ENCODE peak calls at places on chromosomes 13 and 19, in ten cellular contexts. One of them, this sample, is unnamed.
A peak's percentile ranks its signal among the peaks of the same experiment; 100 is the strongest.

GRCh38 chr19:44142014-44142523 is 715 bp downstream of the ZNF234 start:
- DNase-seq in stomach: no peak
- DNase-seq in IMR-90: peak; percentile 42
- DNase-seq in pancreas: no peak
- DNase-seq in neuronal stem cell: no peak
- DNase-seq in SJSA1: no peak
- DNase-seq in thyroid gland: peak; percentile 3
- DNase-seq in heart left ventricle: no peak
- DNase-seq in hepatocyte: peak; percentile 16
- DNase-seq in aorta: no peak
- DNase-seq in this sample: no peak

GRCh38 chr19:48556163-48556562 is 4.2 kb downstream of the SULT2B1 start:
- DNase-seq in stomach: no peak
- DNase-seq in IMR-90: peak; percentile 69
- DNase-seq in pancreas: no peak
- DNase-seq in neuronal stem cell: no peak
- DNase-seq in SJSA1: no peak
- DNase-seq in thyroid gland: peak; percentile 55
- DNase-seq in heart left ventricle: no peak
- DNase-seq in hepatocyte: peak; percentile 82
- DNase-seq in aorta: no peak
- DNase-seq in this sample: no peak

GRCh38 chr19:48378194-48378570 is 13.2 kb downstream of the KDELR1 start:
- DNase-seq in stomach: no peak
- DNase-seq in IMR-90: no peak
- DNase-seq in pancreas: no peak
- DNase-seq in neuronal stem cell: no peak
- DNase-seq in SJSA1: no peak
- DNase-seq in thyroid gland: no peak
- DNase-seq in heart left ventricle: no peak
- DNase-seq in hepatocyte: no peak
- DNase-seq in aorta: no peak
- DNase-seq in this sample: no peak

GRCh38 chr13:51495300-51495699 is 42.5 kb upstream of the INTS6 start:
- DNase-seq in stomach: no peak
- DNase-seq in IMR-90: no peak
- DNase-seq in pancreas: no peak
- DNase-seq in neuronal stem cell: no peak
- DNase-seq in SJSA1: no peak
- DNase-seq in thyroid gland: peak; percentile 12
- DNase-seq in heart left ventricle: no peak
- DNase-seq in hepatocyte: no peak
- DNase-seq in aorta: no peak
- DNase-seq in this sample: no peak

GRCh38 chr19:15628236-15629002 is 12.3 kb upstream of the CYP4F3 start:
- DNase-seq in stomach: no peak
- DNase-seq in IMR-90: no peak
- DNase-seq in pancreas: no peak
- DNase-seq in neuronal stem cell: no peak
- DNase-seq in SJSA1: peak; percentile 34
- DNase-seq in thyroid gland: no peak
- DNase-seq in heart left ventricle: no peak
- DNase-seq in hepatocyte: no peak
- DNase-seq in aorta: no peak
- DNase-seq in this sample: no peak

GRCh38 chr13:48567521-48568331 is 34.8 kb upstream of the RCBTB2 start:
- DNase-seq in stomach: peak; percentile 43
- DNase-seq in IMR-90: no peak
- DNase-seq in pancreas: no peak
- DNase-seq in neuronal stem cell: no peak
- DNase-seq in SJSA1: no peak
- DNase-seq in thyroid gland: no peak
- DNase-seq in heart left ventricle: no peak
- DNase-seq in hepatocyte: peak; percentile 18
- DNase-seq in aorta: no peak
- DNase-seq in this sample: peak; percentile 62

GRCh38 chr19:13887529-13887928 is 10.6 kb downstream of the NANOS3 start:
- DNase-seq in stomach: no peak
- DNase-seq in IMR-90: peak; percentile 15
- DNase-seq in pancreas: no peak
- DNase-seq in neuronal stem cell: no peak
- DNase-seq in SJSA1: no peak
- DNase-seq in thyroid gland: no peak
- DNase-seq in heart left ventricle: no peak
- DNase-seq in hepatocyte: no peak
- DNase-seq in aorta: no peak
- DNase-seq in this sample: no peak

GRCh38 chr19:38173324-38174041 is 50.5 kb downstream of the DPF1 start:
- DNase-seq in stomach: peak; percentile 28
- DNase-seq in IMR-90: peak; percentile 36
- DNase-seq in pancreas: no peak
- DNase-seq in neuronal stem cell: no peak
- DNase-seq in SJSA1: no peak
- DNase-seq in thyroid gland: peak; percentile 60
- DNase-seq in heart left ventricle: peak; percentile 94
- DNase-seq in hepatocyte: no peak
- DNase-seq in aorta: peak; percentile 94
- DNase-seq in this sample: peak; percentile 71

GRCh38 chr19:41335467-41335866 is 18.3 kb downstream of the TGFB1 start:
- DNase-seq in stomach: no peak
- DNase-seq in IMR-90: no peak
- DNase-seq in pancreas: no peak
- DNase-seq in neuronal stem cell: no peak
- DNase-seq in SJSA1: no peak
- DNase-seq in thyroid gland: no peak
- DNase-seq in heart left ventricle: no peak
- DNase-seq in hepatocyte: no peak
- DNase-seq in aorta: no peak
- DNase-seq in this sample: no peak

GRCh38 chr19:5090780-5091575 is 122.1 kb downstream of the KDM4B start:
- DNase-seq in stomach: peak; percentile 42
- DNase-seq in IMR-90: peak; percentile 15
- DNase-seq in pancreas: peak; percentile 73
- DNase-seq in neuronal stem cell: peak; percentile 24
- DNase-seq in SJSA1: no peak
- DNase-seq in thyroid gland: peak; percentile 70
- DNase-seq in heart left ventricle: peak; percentile 73
- DNase-seq in hepatocyte: peak; percentile 87
- DNase-seq in aorta: no peak
- DNase-seq in this sample: peak; percentile 90

GRCh38 chr19:35977446-35978222 is 17.4 kb upstream of the SDHAF1 start:
- DNase-seq in stomach: no peak
- DNase-seq in IMR-90: no peak
- DNase-seq in pancreas: no peak
- DNase-seq in neuronal stem cell: no peak
- DNase-seq in SJSA1: no peak
- DNase-seq in thyroid gland: no peak
- DNase-seq in heart left ventricle: no peak
- DNase-seq in hepatocyte: no peak
- DNase-seq in aorta: no peak
- DNase-seq in this sample: no peak

GRCh38 chr13:113448545-113448884 is 4.8 kb downstream of the ADPRHL1 start:
- DNase-seq in stomach: peak; percentile 70
- DNase-seq in IMR-90: no peak
- DNase-seq in pancreas: peak; percentile 87
- DNase-seq in neuronal stem cell: no peak
- DNase-seq in SJSA1: no peak
- DNase-seq in thyroid gland: peak; percentile 33
- DNase-seq in heart left ventricle: peak; percentile 83
- DNase-seq in hepatocyte: no peak
- DNase-seq in aorta: no peak
- DNase-seq in this sample: peak; percentile 86

GRCh38 chr19:13742756-13743155 is 21.6 kb upstream of the MRI1 start:
- DNase-seq in stomach: no peak
- DNase-seq in IMR-90: peak; percentile 63
- DNase-seq in pancreas: no peak
- DNase-seq in neuronal stem cell: no peak
- DNase-seq in SJSA1: no peak
- DNase-seq in thyroid gland: no peak
- DNase-seq in heart left ventricle: no peak
- DNase-seq in hepatocyte: no peak
- DNase-seq in aorta: no peak
- DNase-seq in this sample: no peak

GRCh38 chr13:44759723-44760360 is 183.7 kb upstream of the TSC22D1 start:
- DNase-seq in stomach: peak; percentile 84
- DNase-seq in IMR-90: peak; percentile 54
- DNase-seq in pancreas: peak; percentile 83
- DNase-seq in neuronal stem cell: no peak
- DNase-seq in SJSA1: no peak
- DNase-seq in thyroid gland: peak; percentile 60
- DNase-seq in heart left ventricle: no peak
- DNase-seq in hepatocyte: peak; percentile 54
- DNase-seq in aorta: no peak
- DNase-seq in this sample: no peak

GRCh38 chr19:37817180-37817911 is 38.0 kb upstream of the ZNF573 start:
- DNase-seq in stomach: peak; percentile 33
- DNase-seq in IMR-90: peak; percentile 3
- DNase-seq in pancreas: peak; percentile 89
- DNase-seq in neuronal stem cell: peak; percentile 63
- DNase-seq in SJSA1: no peak
- DNase-seq in thyroid gland: peak; percentile 95
- DNase-seq in heart left ventricle: peak; percentile 93
- DNase-seq in hepatocyte: peak; percentile 78
- DNase-seq in aorta: peak; percentile 92
- DNase-seq in this sample: peak; percentile 95

DNA sequence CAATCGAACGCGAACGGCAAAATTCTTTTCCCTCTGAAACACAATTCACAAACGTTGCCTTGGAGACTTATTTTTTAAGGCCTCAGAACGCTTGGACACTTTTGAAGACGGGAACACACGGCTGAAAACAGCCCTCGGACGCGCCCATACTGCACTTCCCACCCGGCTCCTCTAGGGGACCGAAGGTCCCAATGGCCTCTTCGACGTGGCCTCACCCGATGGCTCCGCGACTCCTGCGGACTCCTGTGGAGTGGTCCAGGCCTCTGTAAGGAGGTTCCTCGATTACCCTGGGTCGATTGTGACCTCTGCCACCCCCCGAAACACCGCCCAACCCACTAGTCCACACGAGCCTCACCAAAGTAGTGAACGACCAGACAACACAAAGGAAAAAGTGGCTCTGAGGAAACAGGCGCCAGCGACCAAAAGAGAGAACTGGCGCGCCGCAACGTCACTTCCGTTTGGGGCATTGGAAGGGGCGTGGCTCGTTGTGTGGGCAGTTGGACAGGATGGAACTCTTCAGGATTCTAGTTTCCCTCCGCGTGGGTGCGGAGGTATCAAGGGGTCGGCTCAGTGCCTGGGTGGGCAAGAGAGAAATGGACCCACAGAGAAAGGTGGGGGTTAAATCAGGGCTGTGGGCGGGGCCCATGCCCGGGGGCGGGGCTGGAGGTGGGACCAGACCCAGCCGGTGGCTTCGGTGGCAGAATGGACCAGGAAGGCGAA is at the start of gene ZNF560:
- DNase-seq in stomach: no peak
- DNase-seq in IMR-90: peak; percentile 12
- DNase-seq in pancreas: no peak
- DNase-seq in neuronal stem cell: no peak
- DNase-seq in SJSA1: no peak
- DNase-seq in thyroid gland: no peak
- DNase-seq in heart left ventricle: no peak
- DNase-seq in hepatocyte: no peak
- DNase-seq in aorta: no peak
- DNase-seq in this sample: peak; percentile 23
- H3K4me3 ChIP-seq in stomach: no peak within 1 kb of the TSS
- H3K4me3 ChIP-seq in IMR-90: peak within 1 kb of the TSS; percentile 66
- H3K4me3 ChIP-seq in pancreas: no peak within 1 kb of the TSS
- H3K4me3 ChIP-seq in neuronal stem cell: no peak within 1 kb of the TSS
- H3K4me3 ChIP-seq in SJSA1: no peak within 1 kb of the TSS
- H3K4me3 ChIP-seq in thyroid gland: no peak within 1 kb of the TSS
- H3K4me3 ChIP-seq in heart left ventricle: no peak within 1 kb of the TSS
- H3K4me3 ChIP-seq in hepatocyte: no peak within 1 kb of the TSS
- H3K4me3 ChIP-seq in aorta: no peak within 1 kb of the TSS
- H3K4me3 ChIP-seq in this sample: peak within 1 kb of the TSS; percentile 10

GRCh38 chr13:109897988-109898623 is 111.7 kb upstream of the IRS2 start:
- DNase-seq in stomach: no peak
- DNase-seq in IMR-90: no peak
- DNase-seq in pancreas: no peak
- DNase-seq in neuronal stem cell: no peak
- DNase-seq in SJSA1: peak; percentile 41
- DNase-seq in thyroid gland: no peak
- DNase-seq in heart left ventricle: no peak
- DNase-seq in hepatocyte: no peak
- DNase-seq in aorta: no peak
- DNase-seq in this sample: no peak
- H3K4me1 ChIP-seq in stomach: no peaks in the 10 kb centered on the region
- H3K4me1 ChIP-seq in IMR-90: no peaks in the 10 kb centered on the region
- H3K4me1 ChIP-seq in pancreas: no peaks in the 10 kb centered on the region
- H3K4me1 ChIP-seq in neuronal stem cell: peaks cover 6% of the 10 kb centered on the region
- H3K4me1 ChIP-seq in SJSA1: no peaks in the 10 kb centered on the region
- H3K4me1 ChIP-seq in thyroid gland: no peaks in the 10 kb centered on the region
- H3K4me1 ChIP-seq in heart left ventricle: no peaks in the 10 kb centered on the region
- H3K4me1 ChIP-seq in hepatocyte: peaks cover 4% of the 10 kb centered on the region
- H3K4me1 ChIP-seq in aorta: no peaks in the 10 kb centered on the region
- H3K4me1 ChIP-seq in this sample: no peaks in the 10 kb centered on the region

GRCh38 chr13:27635256-27635655 is 13.6 kb downstream of the POLR1D start:
- DNase-seq in stomach: no peak
- DNase-seq in IMR-90: no peak
- DNase-seq in pancreas: no peak
- DNase-seq in neuronal stem cell: no peak
- DNase-seq in SJSA1: no peak
- DNase-seq in thyroid gland: no peak
- DNase-seq in heart left ventricle: no peak
- DNase-seq in hepatocyte: no peak
- DNase-seq in aorta: no peak
- DNase-seq in this sample: no peak
- H3K27ac ChIP-seq in stomach: no peak overlapping the region
- H3K27ac ChIP-seq in IMR-90: no peak overlapping the region
- H3K27ac ChIP-seq in pancreas: no peak overlapping the region
- H3K27ac ChIP-seq in neuronal stem cell: no peak overlapping the region
- H3K27ac ChIP-seq in SJSA1: no peak overlapping the region
- H3K27ac ChIP-seq in thyroid gland: no peak overlapping the region
- H3K27ac ChIP-seq in heart left ventricle: no peak overlapping the region
- H3K27ac ChIP-seq in hepatocyte: no peak overlapping the region
- H3K27ac ChIP-seq in aorta: no peak overlapping the region
- H3K27ac ChIP-seq in this sample: no peak overlapping the region

DNA sequence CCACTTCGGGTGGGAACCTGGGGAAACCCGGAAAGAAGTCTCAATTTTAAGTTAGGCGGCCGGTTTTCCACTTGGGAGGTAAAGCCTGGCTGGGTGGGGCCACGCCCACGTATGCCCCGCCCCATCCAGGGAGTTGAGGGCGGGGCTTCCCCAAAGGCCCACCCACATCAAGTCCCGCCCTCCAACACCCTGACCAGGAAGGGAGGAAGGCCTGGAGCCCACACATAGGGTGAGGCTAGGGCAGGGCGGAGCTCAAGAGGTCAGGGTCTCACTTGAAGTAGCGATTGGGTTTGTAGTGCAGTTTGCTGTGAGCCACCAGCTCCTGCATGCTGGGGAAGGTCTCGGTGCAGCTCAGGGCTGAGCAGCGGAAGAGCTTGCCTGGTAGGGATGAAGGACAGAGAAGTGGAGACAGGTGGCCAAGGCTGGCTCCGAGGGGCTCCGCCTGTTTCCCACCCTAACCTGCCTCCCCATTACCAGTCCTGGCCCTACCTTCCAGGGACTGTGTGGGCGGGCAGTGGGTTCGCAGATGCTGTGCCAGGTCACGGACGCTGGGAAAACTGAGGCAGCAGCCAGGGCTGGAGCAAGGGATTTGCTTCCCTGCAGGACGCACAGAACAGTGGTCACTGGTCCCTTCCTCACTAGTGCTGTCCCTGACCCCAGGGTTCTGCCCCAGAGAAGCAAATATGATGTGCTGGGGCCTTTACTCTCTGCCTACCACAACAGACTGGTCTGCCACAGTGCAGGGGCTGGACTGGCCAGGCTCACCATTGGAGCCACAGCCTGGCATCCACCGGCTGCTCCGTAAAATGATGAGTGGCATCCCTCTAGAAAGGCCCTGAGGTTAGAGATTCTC is 1.6 kb downstream of the ZNF414 start:
- DNase-seq in stomach: no peak
- DNase-seq in IMR-90: no peak
- DNase-seq in pancreas: no peak
- DNase-seq in neuronal stem cell: no peak
- DNase-seq in SJSA1: no peak
- DNase-seq in thyroid gland: no peak
- DNase-seq in heart left ventricle: peak; percentile 39
- DNase-seq in hepatocyte: no peak
- DNase-seq in aorta: no peak
- DNase-seq in this sample: peak; percentile 24
- H3K4me3 ChIP-seq in stomach: no peak overlapping the region
- H3K4me3 ChIP-seq in IMR-90: no peak overlapping the region
- H3K4me3 ChIP-seq in pancreas: no peak overlapping the region
- H3K4me3 ChIP-seq in neuronal stem cell: no peak overlapping the region
- H3K4me3 ChIP-seq in SJSA1: no peak overlapping the region
- H3K4me3 ChIP-seq in thyroid gland: no peak overlapping the region
- H3K4me3 ChIP-seq in heart left ventricle: no peak overlapping the region
- H3K4me3 ChIP-seq in hepatocyte: no peak overlapping the region
- H3K4me3 ChIP-seq in aorta: no peak overlapping the region
- H3K4me3 ChIP-seq in this sample: no peak overlapping the region